ENCODE peak calls at places on chromosomes 7 and 10, in six cellular contexts. U is heart right ventricle; X is mesothelial cell of epicardium; H is IMR-90; F is activated naive CD4-positive, alpha-beta T cell; G is adrenal gland. W is an unnamed sample.

GRCh38 chr7:130263130-130263529 is 3.5 kb upstream of the CPA2 start:
- DNase-seq in G (no peak), U (no peak), X (no peak), H (no peak), F (no peak), W (no peak)

GRCh38 chr7:111098011-111098925 is 7.3 kb downstream of the LRRN3 start:
- DNase-seq in G (peak; percentile 24), U (peak; percentile 11), F (peak; percentile 52), H (peak; percentile 58), X (no peak), W (no peak)

GRCh38 chr10:93590638-93591037 is 10.4 kb downstream of the RBP4 start:
- DNase-seq in G (no peak), F (no peak), H (no peak), U (no peak), X (no peak), W (no peak)

GRCh38 chr7:139844779-139845442 is 15.8 kb downstream of the TBXAS1 start:
- DNase-seq in H (no peak), U (no peak), F (no peak), G (no peak), X (no peak), W (no peak)

GRCh38 chr7:122942059-122942458 is 53.4 kb downstream of the TAS2R16 start:
- DNase-seq in X (no peak), F (no peak), U (no peak), G (no peak), H (no peak), W (no peak)

GRCh38 chr7:43535031-43535451 is 47.9 kb upstream of the STK17A start:
- DNase-seq in U (no peak), X (no peak), F (no peak), G (no peak), H (no peak), W (no peak)

GRCh38 chr10:86962136-86962980 is 4.0 kb downstream of the SNCG start:
- DNase-seq in U (no peak), H (no peak), X (no peak), G (no peak), F (no peak), W (no peak)

GRCh38 chr10:97280783-97281182 is 11.7 kb downstream of the ARHGAP19 start:
- DNase-seq in U (no peak), F (no peak), X (no peak), G (no peak), H (no peak), W (no peak)

GRCh38 chr7:73828107-73828803 is 2.5 kb upstream of the CLDN4 start:
- DNase-seq in U (no peak), X (no peak), G (peak; percentile 70), H (peak; percentile 64), F (no peak), W (no peak)

GRCh38 chr7:25069900-25070443 is 55.1 kb downstream of the CYCS start:
- DNase-seq in F (peak; percentile 2), G (peak; percentile 50), H (peak; percentile 88), U (peak; percentile 15), X (peak; percentile 64), W (peak; percentile 36)

GRCh38 chr10:30804478-30805055 is 175.0 kb upstream of the LYZL2 start:
- DNase-seq in H (no peak), U (peak; percentile 41), X (no peak), G (no peak), F (no peak), W (no peak)

GRCh38 chr10:8873310-8873709 is 818.8 kb downstream of the GATA3 start:
- DNase-seq in U (no peak), F (no peak), X (no peak), G (no peak), H (no peak), W (no peak)

GRCh38 chr7:155454183-155455112 is 3.5 kb upstream of the EN2 start:
- DNase-seq in F (no peak), H (no peak), G (no peak), U (no peak), X (no peak), W (no peak)

GRCh38 chr10:92131271-92131820 is 159.5 kb downstream of the CPEB3 start:
- DNase-seq in X (no peak), U (no peak), H (no peak), G (no peak), F (no peak), W (no peak)

GRCh38 chr7:158321056-158321700 is 266.4 kb downstream of the PTPRN2 start:
- DNase-seq in X (no peak), F (no peak), G (no peak), U (no peak), H (no peak), W (no peak)

GRCh38 chr7:98107313-98107691 is 640 bp downstream of the LMTK2 start:
- DNase-seq in H (no peak), U (no peak), G (peak; percentile 26), X (no peak), F (no peak), W (no peak)

GRCh38 chr7:2670720-2671391 is 17.1 kb upstream of the AMZ1 start:
- DNase-seq in H (peak; percentile 51), X (peak; percentile 75), G (peak; percentile 67), U (peak; percentile 78), F (peak; percentile 60), W (no peak)

GRCh38 chr10:2928219-2928840 is 139.0 kb upstream of the PFKP start:
- DNase-seq in F (peak; percentile 16), X (peak; percentile 77), U (peak; percentile 54), H (peak; percentile 64), G (peak; percentile 65), W (no peak)

GRCh38 chr10:76736392-76736791 is 901.2 kb downstream of the KCNMA1 start:
- DNase-seq in U (no peak), X (no peak), H (no peak), F (no peak), G (no peak), W (no peak)

GRCh38 chr7:31443457-31443856 is 70.4 kb upstream of the ITPRID1 start:
- DNase-seq in G (no peak), H (peak; percentile 45), U (no peak), X (no peak), F (no peak), W (peak; percentile 17)

GRCh38 chr10:4127518-4128315 is 342.7 kb upstream of the KLF6 start:
- DNase-seq in G (no peak), F (no peak), U (no peak), H (no peak), X (no peak), W (no peak)

GRCh38 chr10:1363466-1364121 is 307.4 kb downstream of the WDR37 start:
- DNase-seq in F (no peak), G (no peak), U (no peak), H (no peak), X (no peak), W (no peak)

GRCh38 chr7:44748042-44748947 is at the start of gene ZMIZ2:
- DNase-seq in U (peak; percentile 95), G (peak; percentile 93), H (peak; percentile 76), F (peak; percentile 89), X (peak; percentile 97), W (peak; percentile 44)

GRCh38 chr7:150753826-150754603 is 16.8 kb downstream of the GIMAP5 start:
- DNase-seq in H (no peak), G (no peak), X (no peak), F (no peak), U (no peak), W (no peak)

GRCh38 chr7:132531562-132531961 is 44.7 kb downstream of the PLXNA4 start:
- DNase-seq in X (no peak), G (no peak), H (no peak), F (no peak), U (no peak), W (no peak)

GRCh38 chr7:3415730-3416366 is 114.8 kb downstream of the SDK1 start:
- DNase-seq in U (no peak), X (no peak), G (no peak), F (no peak), H (no peak), W (no peak)

GRCh38 chr7:100674441-100675407 is 1.2 kb downstream of the GNB2 start:
- DNase-seq in G (peak; percentile 42), F (peak; percentile 52), H (no peak), X (peak; percentile 60), U (no peak), W (no peak)

GRCh38 chr7:108102913-108103312 is 27.2 kb downstream of the LAMB4 start:
- DNase-seq in G (no peak), U (no peak), H (no peak), X (no peak), F (no peak), W (no peak)

GRCh38 chr10:12726971-12727831 is 274.3 kb downstream of the CCDC3 start:
- DNase-seq in X (no peak), H (no peak), G (no peak), F (no peak), U (no peak), W (no peak)

GRCh38 chr10:71767420-71768035 is 5.8 kb downstream of the VSIR start:
- DNase-seq in X (no peak), H (no peak), G (no peak), F (no peak), U (peak; percentile 89), W (no peak)

GRCh38 chr10:102344067-102344466 is 51.4 kb upstream of the NFKB2 start:
- DNase-seq in X (no peak), U (no peak), H (peak; percentile 56), G (peak; percentile 18), F (no peak), W (no peak)

GRCh38 chr7:94701555-94701973 is 45.6 kb upstream of the SGCE start:
- DNase-seq in X (no peak), G (no peak), U (no peak), F (no peak), H (peak; percentile 52), W (peak; percentile 84)

GRCh38 chr10:74598891-74599566 is 227.4 kb upstream of the KAT6B start:
- DNase-seq in X (no peak), U (no peak), F (no peak), H (peak; percentile 47), G (no peak), W (no peak)

GRCh38 chr10:89391882-89392756 is at the start of gene IFIT1:
- DNase-seq in F (peak; percentile 27), H (peak; percentile 95), U (no peak), G (peak; percentile 69), X (no peak), W (peak; percentile 26)

GRCh38 chr7:132240262-132240661 is 336.0 kb downstream of the PLXNA4 start:
- DNase-seq in X (no peak), F (no peak), U (no peak), G (no peak), H (no peak), W (no peak)

W was measured in NCI-H1048.